ENCODE peak calls at places on chromosomes 1 and 21, in five cellular contexts. V, R, Z, W and K are unnamed samples.

GRCh38 chr21:26098758-26099157 is 71.8 kb downstream of the APP start:
- DNase-seq in W (no peak), V (no peak), Z (no peak), R (no peak), K (no peak)

GRCh38 chr1:35243681-35244080 is 24.8 kb upstream of the ZMYM4 start:
- DNase-seq in R (no peak), Z (no peak), W (no peak), V (no peak), K (no peak)

GRCh38 chr21:31656199-31657095 is 3.0 kb upstream of the SOD1 start:
- DNase-seq in Z (peak), W (no peak), V (no peak), R (no peak), K (no peak)

GRCh38 chr1:159991513-159991912 is 37.5 kb upstream of the SLAMF9 start:
- DNase-seq in Z (no peak), W (no peak), V (no peak), R (no peak), K (no peak)

GRCh38 chr1:191608367-191608766 is 549.9 kb upstream of the RGS18 start:
- DNase-seq in Z (no peak), R (no peak), W (no peak), V (no peak), K (no peak)

GRCh38 chr1:68120136-68120791 is 69.8 kb upstream of the DIRAS3 start:
- DNase-seq in W (peak), R (no peak), V (no peak), Z (no peak), K (peak)

GRCh38 chr1:94919241-94920030 is 7.5 kb downstream of the CNN3 start:
- DNase-seq in Z (no peak), V (no peak), R (no peak), W (no peak), K (no peak)

GRCh38 chr1:19974822-19975416 is 4.5 kb downstream of the PLA2G2A start:
- DNase-seq in V (peak), R (no peak), W (peak), Z (no peak), K (peak)

GRCh38 chr1:219000606-219001005 is 173.1 kb upstream of the LYPLAL1 start:
- DNase-seq in R (no peak), V (no peak), Z (no peak), W (no peak), K (no peak)

GRCh38 chr1:193077991-193078390 is 18.6 kb downstream of the RO60 start:
- DNase-seq in R (no peak), V (no peak), Z (no peak), W (no peak), K (no peak)

GRCh38 chr1:229221106-229222019 is 49.5 kb upstream of the RAB4A start:
- DNase-seq in V (peak), Z (no peak), R (no peak), W (no peak), K (peak)